ENCODE peak calls at places on chromosomes 2 and 18, in eight cellular contexts. One of them, this sample, is unnamed.

GRCh38 chr2:173448938-173449471 is 94.3 kb downstream of the CDCA7 start:
- DNase-seq in GM19239: peak
- DNase-seq in iPS-NIHi11: peak
- DNase-seq in foreskin keratinocyte: peak
- DNase-seq in activated CD8-positive, alpha-beta memory T cell treated with anti-CD3 and anti-CD28 coated beads for 24 hours: peak
- DNase-seq in stimulated activated CD8-positive, alpha-beta memory T cell treated with anti-CD3 and anti-CD28 coated beads, Interleukin-7, amount 100 ng/mL, for 4 hours: peak
- DNase-seq in stimulated activated CD4-positive, alpha-beta T cell treated with anti-CD3 and anti-CD28 coated beads, Interleukin-2, amount 100 ng/mL, for 24 hours: peak
- DNase-seq in WTC11: peak
- DNase-seq in this sample: peak

GRCh38 chr18:3248670-3249359 is 1.2 kb downstream of the MYL12A start:
- DNase-seq in stimulated activated CD4-positive, alpha-beta T cell treated with anti-CD3 and anti-CD28 coated beads, Interleukin-2, amount 100 ng/mL, for 24 hours: no peak
- DNase-seq in foreskin keratinocyte: peak
- DNase-seq in activated CD8-positive, alpha-beta memory T cell treated with anti-CD3 and anti-CD28 coated beads for 24 hours: no peak
- DNase-seq in iPS-NIHi11: no peak
- DNase-seq in WTC11: no peak
- DNase-seq in GM19239: no peak
- DNase-seq in stimulated activated CD8-positive, alpha-beta memory T cell treated with anti-CD3 and anti-CD28 coated beads, Interleukin-7, amount 100 ng/mL, for 4 hours: no peak
- DNase-seq in this sample: no peak

GRCh38 chr2:26986576-26986975 is 16.1 kb downstream of the MAPRE3 start:
- DNase-seq in stimulated activated CD4-positive, alpha-beta T cell treated with anti-CD3 and anti-CD28 coated beads, Interleukin-2, amount 100 ng/mL, for 24 hours: no peak
- DNase-seq in activated CD8-positive, alpha-beta memory T cell treated with anti-CD3 and anti-CD28 coated beads for 24 hours: no peak
- DNase-seq in stimulated activated CD8-positive, alpha-beta memory T cell treated with anti-CD3 and anti-CD28 coated beads, Interleukin-7, amount 100 ng/mL, for 4 hours: no peak
- DNase-seq in WTC11: no peak
- DNase-seq in iPS-NIHi11: no peak
- DNase-seq in foreskin keratinocyte: no peak
- DNase-seq in GM19239: no peak
- DNase-seq in this sample: no peak

GRCh38 chr2:125224188-125224587 is 1199.1 kb downstream of the CNTNAP5 start:
- DNase-seq in stimulated activated CD4-positive, alpha-beta T cell treated with anti-CD3 and anti-CD28 coated beads, Interleukin-2, amount 100 ng/mL, for 24 hours: no peak
- DNase-seq in activated CD8-positive, alpha-beta memory T cell treated with anti-CD3 and anti-CD28 coated beads for 24 hours: no peak
- DNase-seq in foreskin keratinocyte: no peak
- DNase-seq in GM19239: no peak
- DNase-seq in WTC11: no peak
- DNase-seq in stimulated activated CD8-positive, alpha-beta memory T cell treated with anti-CD3 and anti-CD28 coated beads, Interleukin-7, amount 100 ng/mL, for 4 hours: no peak
- DNase-seq in iPS-NIHi11: no peak
- DNase-seq in this sample: no peak

GRCh38 chr2:227513113-227513512 is 41.2 kb downstream of the AGFG1 start:
- DNase-seq in WTC11: no peak
- DNase-seq in iPS-NIHi11: no peak
- DNase-seq in foreskin keratinocyte: no peak
- DNase-seq in stimulated activated CD8-positive, alpha-beta memory T cell treated with anti-CD3 and anti-CD28 coated beads, Interleukin-7, amount 100 ng/mL, for 4 hours: no peak
- DNase-seq in activated CD8-positive, alpha-beta memory T cell treated with anti-CD3 and anti-CD28 coated beads for 24 hours: no peak
- DNase-seq in GM19239: no peak
- DNase-seq in stimulated activated CD4-positive, alpha-beta T cell treated with anti-CD3 and anti-CD28 coated beads, Interleukin-2, amount 100 ng/mL, for 24 hours: no peak
- DNase-seq in this sample: no peak

GRCh38 chr2:60064687-60065361 is 488.6 kb downstream of the BCL11A start:
- DNase-seq in WTC11: no peak
- DNase-seq in GM19239: no peak
- DNase-seq in foreskin keratinocyte: no peak
- DNase-seq in activated CD8-positive, alpha-beta memory T cell treated with anti-CD3 and anti-CD28 coated beads for 24 hours: no peak
- DNase-seq in iPS-NIHi11: no peak
- DNase-seq in stimulated activated CD4-positive, alpha-beta T cell treated with anti-CD3 and anti-CD28 coated beads, Interleukin-2, amount 100 ng/mL, for 24 hours: no peak
- DNase-seq in stimulated activated CD8-positive, alpha-beta memory T cell treated with anti-CD3 and anti-CD28 coated beads, Interleukin-7, amount 100 ng/mL, for 4 hours: no peak
- DNase-seq in this sample: peak

GRCh38 chr18:33720133-33720532 is 142.1 kb downstream of the ASXL3 start:
- DNase-seq in foreskin keratinocyte: peak
- DNase-seq in GM19239: no peak
- DNase-seq in iPS-NIHi11: no peak
- DNase-seq in stimulated activated CD4-positive, alpha-beta T cell treated with anti-CD3 and anti-CD28 coated beads, Interleukin-2, amount 100 ng/mL, for 24 hours: no peak
- DNase-seq in stimulated activated CD8-positive, alpha-beta memory T cell treated with anti-CD3 and anti-CD28 coated beads, Interleukin-7, amount 100 ng/mL, for 4 hours: no peak
- DNase-seq in WTC11: no peak
- DNase-seq in activated CD8-positive, alpha-beta memory T cell treated with anti-CD3 and anti-CD28 coated beads for 24 hours: no peak
- DNase-seq in this sample: no peak

GRCh38 chr18:3625717-3626091 is 175.7 kb downstream of the TGIF1 start:
- DNase-seq in GM19239: no peak
- DNase-seq in WTC11: no peak
- DNase-seq in activated CD8-positive, alpha-beta memory T cell treated with anti-CD3 and anti-CD28 coated beads for 24 hours: no peak
- DNase-seq in foreskin keratinocyte: no peak
- DNase-seq in iPS-NIHi11: no peak
- DNase-seq in stimulated activated CD4-positive, alpha-beta T cell treated with anti-CD3 and anti-CD28 coated beads, Interleukin-2, amount 100 ng/mL, for 24 hours: no peak
- DNase-seq in stimulated activated CD8-positive, alpha-beta memory T cell treated with anti-CD3 and anti-CD28 coated beads, Interleukin-7, amount 100 ng/mL, for 4 hours: no peak
- DNase-seq in this sample: no peak

GRCh38 chr18:48546411-48546810 is 7.6 kb downstream of the CTIF start:
- DNase-seq in WTC11: no peak
- DNase-seq in activated CD8-positive, alpha-beta memory T cell treated with anti-CD3 and anti-CD28 coated beads for 24 hours: no peak
- DNase-seq in GM19239: no peak
- DNase-seq in stimulated activated CD8-positive, alpha-beta memory T cell treated with anti-CD3 and anti-CD28 coated beads, Interleukin-7, amount 100 ng/mL, for 4 hours: no peak
- DNase-seq in stimulated activated CD4-positive, alpha-beta T cell treated with anti-CD3 and anti-CD28 coated beads, Interleukin-2, amount 100 ng/mL, for 24 hours: no peak
- DNase-seq in iPS-NIHi11: no peak
- DNase-seq in foreskin keratinocyte: peak
- DNase-seq in this sample: no peak

GRCh38 chr2:29014331-29014730 is 33.2 kb downstream of the TOGARAM2 start:
- DNase-seq in iPS-NIHi11: no peak
- DNase-seq in foreskin keratinocyte: no peak
- DNase-seq in GM19239: no peak
- DNase-seq in stimulated activated CD8-positive, alpha-beta memory T cell treated with anti-CD3 and anti-CD28 coated beads, Interleukin-7, amount 100 ng/mL, for 4 hours: no peak
- DNase-seq in WTC11: no peak
- DNase-seq in activated CD8-positive, alpha-beta memory T cell treated with anti-CD3 and anti-CD28 coated beads for 24 hours: peak
- DNase-seq in stimulated activated CD4-positive, alpha-beta T cell treated with anti-CD3 and anti-CD28 coated beads, Interleukin-2, amount 100 ng/mL, for 24 hours: no peak
- DNase-seq in this sample: no peak

GRCh38 chr2:191899442-191899841 is 52.6 kb upstream of the CAVIN2 start:
- DNase-seq in activated CD8-positive, alpha-beta memory T cell treated with anti-CD3 and anti-CD28 coated beads for 24 hours: no peak
- DNase-seq in foreskin keratinocyte: peak
- DNase-seq in stimulated activated CD4-positive, alpha-beta T cell treated with anti-CD3 and anti-CD28 coated beads, Interleukin-2, amount 100 ng/mL, for 24 hours: no peak
- DNase-seq in GM19239: no peak
- DNase-seq in WTC11: no peak
- DNase-seq in stimulated activated CD8-positive, alpha-beta memory T cell treated with anti-CD3 and anti-CD28 coated beads, Interleukin-7, amount 100 ng/mL, for 4 hours: no peak
- DNase-seq in iPS-NIHi11: no peak
- DNase-seq in this sample: no peak